ENCODE peak calls at places on chromosomes 11 and 22, in eight cellular contexts. One of them, this sample, is unnamed.

GRCh38 chr11:46682773-46683752 is 17.4 kb downstream of the ARHGAP1 start:
- DNase-seq in upper lobe of right lung: no peak
- DNase-seq in T-helper 9 cell: no peak
- DNase-seq in activated naive CD4-positive, alpha-beta T cell treated with anti-CD3 and anti-CD28 coated beads, Interleukin-2, amount 10 ng/mL, durations not matched to agents 7 days and 5 days: no peak
- DNase-seq in NCI-H774: no peak
- DNase-seq in Daoy: peak
- DNase-seq in HTR-8/SVneo: no peak
- DNase-seq in BJ: no peak
- DNase-seq in this sample: no peak

GRCh38 chr11:113401718-113402117 is 14.1 kb downstream of the ANKK1 start:
- DNase-seq in upper lobe of right lung: peak
- DNase-seq in T-helper 9 cell: no peak
- DNase-seq in activated naive CD4-positive, alpha-beta T cell treated with anti-CD3 and anti-CD28 coated beads, Interleukin-2, amount 10 ng/mL, durations not matched to agents 7 days and 5 days: no peak
- DNase-seq in NCI-H774: peak
- DNase-seq in Daoy: peak
- DNase-seq in HTR-8/SVneo: peak
- DNase-seq in BJ: no peak
- DNase-seq in this sample: peak

GRCh38 chr11:67270256-67271211 is 4.3 kb downstream of the GRK2 start:
- DNase-seq in upper lobe of right lung: peak
- DNase-seq in T-helper 9 cell: no peak
- DNase-seq in activated naive CD4-positive, alpha-beta T cell treated with anti-CD3 and anti-CD28 coated beads, Interleukin-2, amount 10 ng/mL, durations not matched to agents 7 days and 5 days: peak
- DNase-seq in NCI-H774: no peak
- DNase-seq in Daoy: no peak
- DNase-seq in HTR-8/SVneo: no peak
- DNase-seq in BJ: no peak
- DNase-seq in this sample: no peak

GRCh38 chr11:78809931-78810481 is 235.3 kb upstream of the NARS2 start:
- DNase-seq in upper lobe of right lung: no peak
- DNase-seq in T-helper 9 cell: no peak
- DNase-seq in activated naive CD4-positive, alpha-beta T cell treated with anti-CD3 and anti-CD28 coated beads, Interleukin-2, amount 10 ng/mL, durations not matched to agents 7 days and 5 days: no peak
- DNase-seq in NCI-H774: no peak
- DNase-seq in Daoy: no peak
- DNase-seq in HTR-8/SVneo: no peak
- DNase-seq in BJ: peak
- DNase-seq in this sample: no peak

GRCh38 chr11:72712168-72712721 is 38.0 kb upstream of the PDE2A start:
- DNase-seq in upper lobe of right lung: peak
- DNase-seq in T-helper 9 cell: no peak
- DNase-seq in activated naive CD4-positive, alpha-beta T cell treated with anti-CD3 and anti-CD28 coated beads, Interleukin-2, amount 10 ng/mL, durations not matched to agents 7 days and 5 days: no peak
- DNase-seq in NCI-H774: no peak
- DNase-seq in Daoy: no peak
- DNase-seq in HTR-8/SVneo: no peak
- DNase-seq in BJ: no peak
- DNase-seq in this sample: no peak

GRCh38 chr11:22192642-22193347 is at the start of gene ANO5:
- DNase-seq in upper lobe of right lung: peak
- DNase-seq in T-helper 9 cell: no peak
- DNase-seq in activated naive CD4-positive, alpha-beta T cell treated with anti-CD3 and anti-CD28 coated beads, Interleukin-2, amount 10 ng/mL, durations not matched to agents 7 days and 5 days: no peak
- DNase-seq in NCI-H774: peak
- DNase-seq in Daoy: peak
- DNase-seq in HTR-8/SVneo: peak
- DNase-seq in BJ: no peak
- DNase-seq in this sample: peak

GRCh38 chr11:2888266-2888968 is 2.8 kb upstream of the CDKN1C start:
- DNase-seq in upper lobe of right lung: peak
- DNase-seq in T-helper 9 cell: peak
- DNase-seq in activated naive CD4-positive, alpha-beta T cell treated with anti-CD3 and anti-CD28 coated beads, Interleukin-2, amount 10 ng/mL, durations not matched to agents 7 days and 5 days: peak
- DNase-seq in NCI-H774: peak
- DNase-seq in Daoy: peak
- DNase-seq in HTR-8/SVneo: peak
- DNase-seq in BJ: no peak
- DNase-seq in this sample: peak

GRCh38 chr22:17829691-17830040 is 55.4 kb upstream of the BID start:
- DNase-seq in upper lobe of right lung: no peak
- DNase-seq in T-helper 9 cell: no peak
- DNase-seq in activated naive CD4-positive, alpha-beta T cell treated with anti-CD3 and anti-CD28 coated beads, Interleukin-2, amount 10 ng/mL, durations not matched to agents 7 days and 5 days: no peak
- DNase-seq in NCI-H774: no peak
- DNase-seq in Daoy: no peak
- DNase-seq in HTR-8/SVneo: no peak
- DNase-seq in BJ: no peak
- DNase-seq in this sample: peak

GRCh38 chr22:38754247-38755154 is 1.3 kb downstream of the SUN2 start:
- DNase-seq in upper lobe of right lung: no peak
- DNase-seq in T-helper 9 cell: no peak
- DNase-seq in activated naive CD4-positive, alpha-beta T cell treated with anti-CD3 and anti-CD28 coated beads, Interleukin-2, amount 10 ng/mL, durations not matched to agents 7 days and 5 days: peak
- DNase-seq in NCI-H774: no peak
- DNase-seq in Daoy: peak
- DNase-seq in HTR-8/SVneo: peak
- DNase-seq in BJ: no peak
- DNase-seq in this sample: peak

GRCh38 chr22:44582016-44582415 is 84.0 kb upstream of the RTL6 start:
- DNase-seq in upper lobe of right lung: peak
- DNase-seq in T-helper 9 cell: no peak
- DNase-seq in activated naive CD4-positive, alpha-beta T cell treated with anti-CD3 and anti-CD28 coated beads, Interleukin-2, amount 10 ng/mL, durations not matched to agents 7 days and 5 days: no peak
- DNase-seq in NCI-H774: no peak
- DNase-seq in Daoy: no peak
- DNase-seq in HTR-8/SVneo: no peak
- DNase-seq in BJ: no peak
- DNase-seq in this sample: no peak

GRCh38 chr22:48961705-48962104 is 866.0 kb downstream of the BRD1 start:
- DNase-seq in upper lobe of right lung: no peak
- DNase-seq in T-helper 9 cell: no peak
- DNase-seq in activated naive CD4-positive, alpha-beta T cell treated with anti-CD3 and anti-CD28 coated beads, Interleukin-2, amount 10 ng/mL, durations not matched to agents 7 days and 5 days: no peak
- DNase-seq in NCI-H774: no peak
- DNase-seq in Daoy: no peak
- DNase-seq in HTR-8/SVneo: no peak
- DNase-seq in BJ: no peak
- DNase-seq in this sample: no peak

GRCh38 chr11:86608251-86608799 is 64.1 kb downstream of the ME3 start:
- DNase-seq in upper lobe of right lung: peak
- DNase-seq in T-helper 9 cell: no peak
- DNase-seq in activated naive CD4-positive, alpha-beta T cell treated with anti-CD3 and anti-CD28 coated beads, Interleukin-2, amount 10 ng/mL, durations not matched to agents 7 days and 5 days: peak
- DNase-seq in NCI-H774: peak
- DNase-seq in Daoy: peak
- DNase-seq in HTR-8/SVneo: peak
- DNase-seq in BJ: peak
- DNase-seq in this sample: peak

GRCh38 chr11:113105584-113105983 is 144.4 kb downstream of the NCAM1 start:
- DNase-seq in upper lobe of right lung: no peak
- DNase-seq in T-helper 9 cell: no peak
- DNase-seq in activated naive CD4-positive, alpha-beta T cell treated with anti-CD3 and anti-CD28 coated beads, Interleukin-2, amount 10 ng/mL, durations not matched to agents 7 days and 5 days: no peak
- DNase-seq in NCI-H774: no peak
- DNase-seq in Daoy: peak
- DNase-seq in HTR-8/SVneo: no peak
- DNase-seq in BJ: no peak
- DNase-seq in this sample: no peak

GRCh38 chr11:96309001-96309642 is 33.9 kb downstream of the MAML2 start:
- DNase-seq in upper lobe of right lung: no peak
- DNase-seq in T-helper 9 cell: no peak
- DNase-seq in activated naive CD4-positive, alpha-beta T cell treated with anti-CD3 and anti-CD28 coated beads, Interleukin-2, amount 10 ng/mL, durations not matched to agents 7 days and 5 days: no peak
- DNase-seq in NCI-H774: no peak
- DNase-seq in Daoy: peak
- DNase-seq in HTR-8/SVneo: no peak
- DNase-seq in BJ: no peak
- DNase-seq in this sample: peak

GRCh38 chr11:130710022-130710421 is 206.3 kb downstream of the SNX19 start:
- DNase-seq in upper lobe of right lung: no peak
- DNase-seq in T-helper 9 cell: no peak
- DNase-seq in activated naive CD4-positive, alpha-beta T cell treated with anti-CD3 and anti-CD28 coated beads, Interleukin-2, amount 10 ng/mL, durations not matched to agents 7 days and 5 days: no peak
- DNase-seq in NCI-H774: no peak
- DNase-seq in Daoy: no peak
- DNase-seq in HTR-8/SVneo: no peak
- DNase-seq in BJ: no peak
- DNase-seq in this sample: no peak

GRCh38 chr11:3357302-3357701 is 21.6 kb downstream of the ZNF195 start:
- DNase-seq in upper lobe of right lung: no peak
- DNase-seq in T-helper 9 cell: no peak
- DNase-seq in activated naive CD4-positive, alpha-beta T cell treated with anti-CD3 and anti-CD28 coated beads, Interleukin-2, amount 10 ng/mL, durations not matched to agents 7 days and 5 days: no peak
- DNase-seq in NCI-H774: no peak
- DNase-seq in Daoy: no peak
- DNase-seq in HTR-8/SVneo: no peak
- DNase-seq in BJ: no peak
- DNase-seq in this sample: no peak

GRCh38 chr22:38504731-38505594 is 1.1 kb downstream of the DDX17 start:
- DNase-seq in upper lobe of right lung: peak
- DNase-seq in T-helper 9 cell: peak
- DNase-seq in activated naive CD4-positive, alpha-beta T cell treated with anti-CD3 and anti-CD28 coated beads, Interleukin-2, amount 10 ng/mL, durations not matched to agents 7 days and 5 days: peak
- DNase-seq in NCI-H774: no peak
- DNase-seq in Daoy: peak
- DNase-seq in HTR-8/SVneo: no peak
- DNase-seq in BJ: no peak
- DNase-seq in this sample: peak

GRCh38 chr11:41446107-41446506 is 13.3 kb downstream of the LRRC4C start:
- DNase-seq in upper lobe of right lung: no peak
- DNase-seq in T-helper 9 cell: no peak
- DNase-seq in activated naive CD4-positive, alpha-beta T cell treated with anti-CD3 and anti-CD28 coated beads, Interleukin-2, amount 10 ng/mL, durations not matched to agents 7 days and 5 days: no peak
- DNase-seq in NCI-H774: no peak
- DNase-seq in Daoy: no peak
- DNase-seq in HTR-8/SVneo: no peak
- DNase-seq in BJ: no peak
- DNase-seq in this sample: no peak

GRCh38 chr11:72308226-72309073 is 64.5 kb upstream of the PHOX2A start:
- DNase-seq in upper lobe of right lung: no peak
- DNase-seq in T-helper 9 cell: no peak
- DNase-seq in activated naive CD4-positive, alpha-beta T cell treated with anti-CD3 and anti-CD28 coated beads, Interleukin-2, amount 10 ng/mL, durations not matched to agents 7 days and 5 days: no peak
- DNase-seq in NCI-H774: peak
- DNase-seq in Daoy: peak
- DNase-seq in HTR-8/SVneo: peak
- DNase-seq in BJ: peak
- DNase-seq in this sample: peak

GRCh38 chr11:3970101-3970500 is 114.6 kb downstream of the STIM1 start:
- DNase-seq in upper lobe of right lung: no peak
- DNase-seq in T-helper 9 cell: no peak
- DNase-seq in activated naive CD4-positive, alpha-beta T cell treated with anti-CD3 and anti-CD28 coated beads, Interleukin-2, amount 10 ng/mL, durations not matched to agents 7 days and 5 days: no peak
- DNase-seq in NCI-H774: no peak
- DNase-seq in Daoy: no peak
- DNase-seq in HTR-8/SVneo: no peak
- DNase-seq in BJ: no peak
- DNase-seq in this sample: no peak

GRCh38 chr11:22769081-22769480 is 60.5 kb downstream of the SVIP start:
- DNase-seq in upper lobe of right lung: no peak
- DNase-seq in T-helper 9 cell: no peak
- DNase-seq in activated naive CD4-positive, alpha-beta T cell treated with anti-CD3 and anti-CD28 coated beads, Interleukin-2, amount 10 ng/mL, durations not matched to agents 7 days and 5 days: no peak
- DNase-seq in NCI-H774: no peak
- DNase-seq in Daoy: no peak
- DNase-seq in HTR-8/SVneo: no peak
- DNase-seq in BJ: no peak
- DNase-seq in this sample: no peak

GRCh38 chr11:1546536-1547466 is 25.3 kb downstream of the DUSP8 start:
- DNase-seq in upper lobe of right lung: peak
- DNase-seq in T-helper 9 cell: peak
- DNase-seq in activated naive CD4-positive, alpha-beta T cell treated with anti-CD3 and anti-CD28 coated beads, Interleukin-2, amount 10 ng/mL, durations not matched to agents 7 days and 5 days: peak
- DNase-seq in NCI-H774: peak
- DNase-seq in Daoy: peak
- DNase-seq in HTR-8/SVneo: peak
- DNase-seq in BJ: no peak
- DNase-seq in this sample: peak

GRCh38 chr11:2528301-2529050 is 83.7 kb downstream of the KCNQ1 start:
- DNase-seq in upper lobe of right lung: peak
- DNase-seq in T-helper 9 cell: no peak
- DNase-seq in activated naive CD4-positive, alpha-beta T cell treated with anti-CD3 and anti-CD28 coated beads, Interleukin-2, amount 10 ng/mL, durations not matched to agents 7 days and 5 days: peak
- DNase-seq in NCI-H774: no peak
- DNase-seq in Daoy: no peak
- DNase-seq in HTR-8/SVneo: no peak
- DNase-seq in BJ: no peak
- DNase-seq in this sample: no peak

GRCh38 chr11:66325140-66325754 is 8.4 kb upstream of the CD248 start:
- DNase-seq in upper lobe of right lung: no peak
- DNase-seq in T-helper 9 cell: no peak
- DNase-seq in activated naive CD4-positive, alpha-beta T cell treated with anti-CD3 and anti-CD28 coated beads, Interleukin-2, amount 10 ng/mL, durations not matched to agents 7 days and 5 days: peak
- DNase-seq in NCI-H774: no peak
- DNase-seq in Daoy: no peak
- DNase-seq in HTR-8/SVneo: no peak
- DNase-seq in BJ: no peak
- DNase-seq in this sample: no peak

GRCh38 chr11:102111011-102111786 is 952 bp downstream of the YAP1 start:
- DNase-seq in upper lobe of right lung: peak
- DNase-seq in T-helper 9 cell: no peak
- DNase-seq in activated naive CD4-positive, alpha-beta T cell treated with anti-CD3 and anti-CD28 coated beads, Interleukin-2, amount 10 ng/mL, durations not matched to agents 7 days and 5 days: peak
- DNase-seq in NCI-H774: no peak
- DNase-seq in Daoy: peak
- DNase-seq in HTR-8/SVneo: peak
- DNase-seq in BJ: no peak
- DNase-seq in this sample: peak

GRCh38 chr11:96111308-96111707 is 187.4 kb upstream of the MTMR2 start:
- DNase-seq in upper lobe of right lung: no peak
- DNase-seq in T-helper 9 cell: no peak
- DNase-seq in activated naive CD4-positive, alpha-beta T cell treated with anti-CD3 and anti-CD28 coated beads, Interleukin-2, amount 10 ng/mL, durations not matched to agents 7 days and 5 days: no peak
- DNase-seq in NCI-H774: no peak
- DNase-seq in Daoy: no peak
- DNase-seq in HTR-8/SVneo: no peak
- DNase-seq in BJ: no peak
- DNase-seq in this sample: peak

This sample was measured in lung microvascular endothelial cell.